ENCODE peak calls at places on chromosomes 11 and 22, in nine cellular contexts. Q is upper lobe of right lung; G is right cardiac atrium; D is suprapubic skin; K is aorta; F is CD8-positive, alpha-beta T cell; A is mesendoderm; O is mammary epithelial cell; E is fibroblast of lung. S is an unnamed sample. For H3K4me1 and H3K27me3, the result is how much of the 10 kb centered on the place peaks cover.

GRCh38 chr11:15119352-15119751 is 4.6 kb downstream of the INSC start:
- DNase-seq in D (no peak), Q (no peak), F (no peak), E (no peak), G (no peak), A (no peak), O (no peak), K (no peak), S (no peak)

GRCh38 chr11:27282806-27283205 is 80.2 kb downstream of the CCDC34 start:
- DNase-seq in F (no peak), O (no peak), Q (no peak), G (peak), E (peak), A (peak), K (no peak), D (no peak), S (peak)

GRCh38 chr11:128437137-128437536 is 150.2 kb downstream of the ETS1 start:
- DNase-seq in K (no peak), E (peak), O (no peak), Q (no peak), G (no peak), A (no peak), F (no peak), D (no peak), S (no peak)

GRCh38 chr11:72224587-72225410 is at the start of gene INPPL1:
- DNase-seq in D (peak), G (no peak), A (peak), Q (peak), O (peak), F (no peak), E (peak), K (peak), S (peak)

GRCh38 chr11:28038775-28039174 is 69.2 kb downstream of the KIF18A start:
- DNase-seq in F (no peak), E (no peak), Q (no peak), A (no peak), G (no peak), K (no peak), D (no peak), O (no peak), S (no peak)

GRCh38 chr11:3123761-3124733 is 41.1 kb downstream of the OSBPL5 start:
- DNase-seq in K (peak), F (no peak), A (no peak), E (peak), O (peak), D (peak), Q (peak), G (peak), S (peak)

GRCh38 chr11:86990520-86990919 is 35.3 kb upstream of the FZD4 start:
- DNase-seq in E (peak), G (no peak), A (peak), D (no peak), F (no peak), Q (no peak), O (peak), K (no peak), S (peak)

GRCh38 chr11:67379061-67380058 is 6.0 kb upstream of the CLCF1 start:
- DNase-seq in O (peak), E (peak), G (no peak), Q (no peak), A (no peak), F (no peak), K (no peak), D (no peak), S (no peak)

GRCh38 chr11:128424271-128424709 is 163.1 kb downstream of the ETS1 start:
- DNase-seq in K (peak), D (no peak), A (peak), Q (no peak), E (peak), F (no peak), G (peak), O (no peak), S (no peak)

GRCh38 chr11:3152471-3153110 is 12.5 kb downstream of the OSBPL5 start:
- DNase-seq in O (no peak), E (no peak), G (peak), K (no peak), D (no peak), A (no peak), Q (no peak), F (no peak), S (no peak)

GRCh38 chr11:88779551-88779950 is 286.2 kb downstream of the GRM5 start:
- DNase-seq in F (no peak), D (no peak), O (peak), E (peak), A (no peak), K (no peak), G (no peak), Q (no peak), S (no peak)

GRCh38 chr11:64484308-64485061 is 106.5 kb upstream of the SLC22A12 start:
- DNase-seq in E (no peak), A (peak), K (no peak), Q (no peak), D (no peak), F (no peak), G (no peak), O (no peak), S (peak)

GRCh38 chr11:27839226-27839913 is 139.1 kb upstream of the BDNF start:
- DNase-seq in E (peak), A (peak), F (no peak), Q (no peak), D (no peak), O (no peak), G (no peak), K (no peak), S (no peak)

GRCh38 chr11:60905551-60906113 is 753 bp downstream of the PRPF19 start:
- DNase-seq in G (no peak), K (no peak), E (peak), Q (no peak), A (peak), O (peak), D (no peak), F (no peak), S (no peak)

GRCh38 chr11:115222218-115222862 is 281.9 kb downstream of the CADM1 start:
- DNase-seq in E (peak), F (no peak), O (peak), A (peak), G (no peak), K (no peak), D (no peak), Q (no peak), S (peak)

GRCh38 chr11:117725048-117725734 is 71.8 kb downstream of the DSCAML1 start:
- DNase-seq in F (no peak), Q (peak), A (no peak), K (no peak), G (no peak), O (no peak), D (no peak), E (no peak), S (no peak)

GRCh38 chr11:34281256-34281655 is 76.6 kb downstream of the ABTB2 start:
- DNase-seq in F (no peak), O (no peak), D (no peak), K (no peak), G (peak), Q (no peak), E (no peak), A (no peak), S (no peak)

GRCh38 chr11:102807921-102808320 is 10.0 kb upstream of the MMP1 start:
- DNase-seq in O (no peak), G (peak), K (peak), A (peak), D (no peak), E (peak), F (no peak), Q (peak), S (no peak)

GRCh38 chr11:70662691-70663098 is 264.4 kb downstream of the CTTN start:
- DNase-seq in A (peak), G (no peak), Q (no peak), E (no peak), F (no peak), O (no peak), K (no peak), D (no peak), S (peak)

GRCh38 chr11:39809833-39810232 is 1649.6 kb downstream of the LRRC4C start:
- DNase-seq in G (no peak), O (no peak), K (no peak), F (no peak), Q (no peak), A (no peak), D (no peak), E (no peak), S (no peak)

GRCh38 chr22:36369922-36370781 is 17.6 kb downstream of the MYH9 start:
- DNase-seq in O (peak), G (no peak), D (no peak), K (no peak), E (peak), Q (peak), F (no peak), A (peak), S (peak)
- H3K4me1 ChIP-seq in O (half or more), G (half or more), D (half or more), K (under half), E (half or more), Q (half or more), F (half or more), A (under half), S (half or more)

GRCh38 chr11:124846058-124846719 is 19.0 kb upstream of the ROBO3 start:
- DNase-seq in Q (no peak), G (no peak), F (no peak), D (no peak), E (no peak), A (no peak), K (no peak), O (no peak), S (no peak)
- H3K27me3 ChIP-seq in Q (half or more), G (under half), F (under half), D (half or more), E (half or more), A (half or more), K (under half), O (under half), S (under half)

DNA sequence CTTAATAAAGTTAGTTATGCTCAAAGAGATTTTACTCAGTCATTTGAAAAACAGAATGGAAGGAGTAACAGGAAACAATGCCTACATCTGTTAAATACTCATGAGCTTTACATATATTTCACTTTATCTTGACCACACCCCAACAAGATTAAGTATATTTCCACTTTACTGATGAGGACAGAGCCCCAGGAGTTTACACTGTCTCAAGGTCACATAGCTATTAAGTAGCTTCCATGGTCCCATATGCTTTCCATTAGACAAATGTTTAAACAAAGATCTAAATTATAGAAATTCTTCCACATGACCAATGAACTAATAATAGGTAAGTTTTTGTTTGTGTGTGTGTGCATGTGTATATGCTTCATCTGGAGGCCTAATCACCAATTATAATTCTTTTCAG is 30.2 kb downstream of the MRTFA start:
- DNase-seq in Q (no peak), G (no peak), D (no peak), O (no peak), F (no peak), A (no peak), K (no peak), E (no peak), S (no peak)
- H3K4me1 ChIP-seq in Q (under half), G (under half), D (under half), O (under half), F (under half), A (under half), K (under half), E (under half), S (under half)

GRCh38 chr11:75189911-75190310 is 39.0 kb downstream of the SLCO2B1 start:
- DNase-seq in E (no peak), D (no peak), O (no peak), F (no peak), G (peak), K (peak), Q (peak), A (no peak), S (no peak)
- H3K27me3 ChIP-seq in E (under half), D (under half), O (under half), F (under half), G (under half), K (under half), Q (under half), A (under half), S (under half)